ENCODE peak calls at places on chromosomes 11 and 22, in six cellular contexts. One of them, this sample, is unnamed.

GRCh38 chr11:15095736-15096228 is 18.9 kb upstream of the INSC start:
- DNase-seq in IMR-90: no peak
- DNase-seq in H1: no peak
- DNase-seq in mesendoderm: no peak
- DNase-seq in neuronal stem cell: no peak
- DNase-seq in mesenchymal stem cell: no peak
- DNase-seq in this sample: no peak

GRCh38 chr11:21321530-21321929 is 652.1 kb downstream of the NELL1 start:
- DNase-seq in mesenchymal stem cell: no peak
- DNase-seq in neuronal stem cell: no peak
- DNase-seq in mesendoderm: no peak
- DNase-seq in H1: no peak
- DNase-seq in IMR-90: no peak
- DNase-seq in this sample: no peak

GRCh38 chr22:36237462-36238347 is 1.6 kb downstream of the APOL2 start:
- DNase-seq in mesenchymal stem cell: peak; percentile 47
- DNase-seq in H1: no peak
- DNase-seq in IMR-90: no peak
- DNase-seq in mesendoderm: no peak
- DNase-seq in neuronal stem cell: no peak
- DNase-seq in this sample: peak; percentile 23

GRCh38 chr11:112694813-112695212 is 266.4 kb upstream of the NCAM1 start:
- DNase-seq in H1: no peak
- DNase-seq in mesendoderm: peak; percentile 50
- DNase-seq in mesenchymal stem cell: peak; percentile 13
- DNase-seq in IMR-90: no peak
- DNase-seq in neuronal stem cell: no peak
- DNase-seq in this sample: no peak

GRCh38 chr11:32840587-32840986 is 10.9 kb downstream of the PRRG4 start:
- DNase-seq in H1: no peak
- DNase-seq in mesendoderm: no peak
- DNase-seq in IMR-90: no peak
- DNase-seq in neuronal stem cell: no peak
- DNase-seq in mesenchymal stem cell: no peak
- DNase-seq in this sample: no peak

GRCh38 chr22:29469755-29470154 is 10.3 kb upstream of the NEFH start:
- DNase-seq in H1: no peak
- DNase-seq in mesenchymal stem cell: no peak
- DNase-seq in neuronal stem cell: no peak
- DNase-seq in IMR-90: no peak
- DNase-seq in mesendoderm: peak; percentile 62
- DNase-seq in this sample: peak; percentile 58

GRCh38 chr11:93487032-93487483 is 56.1 kb downstream of the SMCO4 start:
- DNase-seq in IMR-90: no peak
- DNase-seq in mesenchymal stem cell: peak; percentile 66
- DNase-seq in neuronal stem cell: no peak
- DNase-seq in H1: no peak
- DNase-seq in mesendoderm: no peak
- DNase-seq in this sample: no peak

GRCh38 chr22:44381761-44382454 is 69.2 kb upstream of the SHISAL1 start:
- DNase-seq in mesenchymal stem cell: no peak
- DNase-seq in IMR-90: no peak
- DNase-seq in mesendoderm: no peak
- DNase-seq in neuronal stem cell: no peak
- DNase-seq in H1: no peak
- DNase-seq in this sample: no peak

GRCh38 chr22:49765091-49765771 is 62.4 kb downstream of the BRD1 start:
- DNase-seq in IMR-90: no peak
- DNase-seq in mesenchymal stem cell: no peak
- DNase-seq in neuronal stem cell: no peak
- DNase-seq in mesendoderm: no peak
- DNase-seq in H1: no peak
- DNase-seq in this sample: peak; percentile 23

GRCh38 chr11:123630126-123630531 is 24.3 kb downstream of the SCN3B start:
- DNase-seq in H1: no peak
- DNase-seq in mesendoderm: no peak
- DNase-seq in mesenchymal stem cell: no peak
- DNase-seq in IMR-90: no peak
- DNase-seq in neuronal stem cell: no peak
- DNase-seq in this sample: no peak

GRCh38 chr11:63227521-63228107 is 15.8 kb downstream of the SLC22A25 start:
- DNase-seq in neuronal stem cell: no peak
- DNase-seq in IMR-90: no peak
- DNase-seq in mesenchymal stem cell: no peak
- DNase-seq in mesendoderm: no peak
- DNase-seq in H1: no peak
- DNase-seq in this sample: no peak

GRCh38 chr11:134361241-134361640 is 29.5 kb downstream of the GLB1L2 start:
- DNase-seq in mesendoderm: no peak
- DNase-seq in neuronal stem cell: no peak
- DNase-seq in IMR-90: no peak
- DNase-seq in H1: no peak
- DNase-seq in mesenchymal stem cell: no peak
- DNase-seq in this sample: no peak

GRCh38 chr11:7614656-7615055 is 58.6 kb downstream of the CYB5R2 start:
- DNase-seq in IMR-90: no peak
- DNase-seq in H1: no peak
- DNase-seq in mesendoderm: no peak
- DNase-seq in mesenchymal stem cell: no peak
- DNase-seq in neuronal stem cell: no peak
- DNase-seq in this sample: no peak

GRCh38 chr11:121194731-121195596 is 93.9 kb downstream of the TECTA start:
- DNase-seq in IMR-90: peak; percentile 64
- DNase-seq in neuronal stem cell: peak; percentile 70
- DNase-seq in mesenchymal stem cell: peak; percentile 68
- DNase-seq in H1: no peak
- DNase-seq in mesendoderm: peak; percentile 74
- DNase-seq in this sample: peak; percentile 53

GRCh38 chr11:76768091-76769047 is 14.8 kb upstream of the TSKU start:
- DNase-seq in mesendoderm: peak; percentile 87
- DNase-seq in mesenchymal stem cell: peak; percentile 42
- DNase-seq in IMR-90: no peak
- DNase-seq in neuronal stem cell: no peak
- DNase-seq in H1: no peak
- DNase-seq in this sample: no peak

GRCh38 chr11:29268733-29269132 is 748.1 kb downstream of the KCNA4 start:
- DNase-seq in neuronal stem cell: no peak
- DNase-seq in H1: no peak
- DNase-seq in mesenchymal stem cell: no peak
- DNase-seq in mesendoderm: no peak
- DNase-seq in IMR-90: no peak
- DNase-seq in this sample: no peak

GRCh38 chr11:110453684-110454354 is 24.1 kb downstream of the FDX1 start:
- DNase-seq in mesendoderm: no peak
- DNase-seq in mesenchymal stem cell: no peak
- DNase-seq in neuronal stem cell: no peak
- DNase-seq in IMR-90: no peak
- DNase-seq in H1: no peak
- DNase-seq in this sample: no peak

GRCh38 chr11:4093519-4094347 is 866 bp upstream of the RRM1 start:
- DNase-seq in mesendoderm: no peak
- DNase-seq in IMR-90: no peak
- DNase-seq in neuronal stem cell: no peak
- DNase-seq in H1: no peak
- DNase-seq in mesenchymal stem cell: no peak
- DNase-seq in this sample: no peak

GRCh38 chr22:43174941-43175531 is 11.9 kb downstream of the TTLL12 start:
- DNase-seq in IMR-90: no peak
- DNase-seq in neuronal stem cell: no peak
- DNase-seq in H1: no peak
- DNase-seq in mesenchymal stem cell: no peak
- DNase-seq in mesendoderm: no peak
- DNase-seq in this sample: no peak

GRCh38 chr11:113697798-113698407 is 8.2 kb downstream of the TMPRSS5 start:
- DNase-seq in IMR-90: no peak
- DNase-seq in mesendoderm: no peak
- DNase-seq in neuronal stem cell: no peak
- DNase-seq in H1: no peak
- DNase-seq in mesenchymal stem cell: no peak
- DNase-seq in this sample: no peak

GRCh38 chr11:24842308-24842707 is 345.5 kb downstream of the LUZP2 start:
- DNase-seq in mesenchymal stem cell: no peak
- DNase-seq in IMR-90: no peak
- DNase-seq in neuronal stem cell: no peak
- DNase-seq in mesendoderm: no peak
- DNase-seq in H1: no peak
- DNase-seq in this sample: no peak

GRCh38 chr11:68193018-68193417 is 20.1 kb downstream of the KMT5B start:
- DNase-seq in IMR-90: no peak
- DNase-seq in mesendoderm: no peak
- DNase-seq in H1: no peak
- DNase-seq in neuronal stem cell: no peak
- DNase-seq in mesenchymal stem cell: no peak
- DNase-seq in this sample: no peak

GRCh38 chr11:68191661-68192579 is 21.2 kb downstream of the KMT5B start:
- DNase-seq in IMR-90: peak; percentile 31
- DNase-seq in mesenchymal stem cell: no peak
- DNase-seq in neuronal stem cell: no peak
- DNase-seq in mesendoderm: no peak
- DNase-seq in H1: no peak
- DNase-seq in this sample: no peak

GRCh38 chr11:68196219-68196618 is 16.9 kb downstream of the KMT5B start:
- DNase-seq in IMR-90: no peak
- DNase-seq in neuronal stem cell: no peak
- DNase-seq in H1: no peak
- DNase-seq in mesenchymal stem cell: no peak
- DNase-seq in mesendoderm: no peak
- DNase-seq in this sample: no peak

GRCh38 chr11:68199295-68199987 is 13.7 kb downstream of the KMT5B start:
- DNase-seq in mesenchymal stem cell: no peak
- DNase-seq in mesendoderm: no peak
- DNase-seq in IMR-90: no peak
- DNase-seq in neuronal stem cell: no peak
- DNase-seq in H1: no peak
- DNase-seq in this sample: no peak

GRCh38 chr11:68194675-68195294 is 18.3 kb downstream of the KMT5B start:
- DNase-seq in mesenchymal stem cell: no peak
- DNase-seq in mesendoderm: no peak
- DNase-seq in H1: no peak
- DNase-seq in IMR-90: no peak
- DNase-seq in neuronal stem cell: no peak
- DNase-seq in this sample: no peak
- H2BK15ac ChIP-seq in mesenchymal stem cell: no peak overlapping the region
- H2BK15ac ChIP-seq in mesendoderm: no peak overlapping the region
- H2BK15ac ChIP-seq in H1: no peak overlapping the region
- H2BK15ac ChIP-seq in IMR-90: no peak overlapping the region
- H2BK15ac ChIP-seq in neuronal stem cell: no peak overlapping the region
- H2BK15ac ChIP-seq in this sample: no peak overlapping the region

GRCh38 chr11:44611687-44612437 is 46.4 kb downstream of the CD82 start:
- DNase-seq in H1: no peak
- DNase-seq in mesendoderm: peak; percentile 33
- DNase-seq in IMR-90: no peak
- DNase-seq in mesenchymal stem cell: no peak
- DNase-seq in neuronal stem cell: no peak
- DNase-seq in this sample: no peak
- H2BK15ac ChIP-seq in H1: no peak overlapping the region
- H2BK15ac ChIP-seq in mesendoderm: no peak overlapping the region
- H2BK15ac ChIP-seq in IMR-90: no peak overlapping the region
- H2BK15ac ChIP-seq in mesenchymal stem cell: no peak overlapping the region
- H2BK15ac ChIP-seq in neuronal stem cell: no peak overlapping the region
- H2BK15ac ChIP-seq in this sample: no peak overlapping the region

DNA sequence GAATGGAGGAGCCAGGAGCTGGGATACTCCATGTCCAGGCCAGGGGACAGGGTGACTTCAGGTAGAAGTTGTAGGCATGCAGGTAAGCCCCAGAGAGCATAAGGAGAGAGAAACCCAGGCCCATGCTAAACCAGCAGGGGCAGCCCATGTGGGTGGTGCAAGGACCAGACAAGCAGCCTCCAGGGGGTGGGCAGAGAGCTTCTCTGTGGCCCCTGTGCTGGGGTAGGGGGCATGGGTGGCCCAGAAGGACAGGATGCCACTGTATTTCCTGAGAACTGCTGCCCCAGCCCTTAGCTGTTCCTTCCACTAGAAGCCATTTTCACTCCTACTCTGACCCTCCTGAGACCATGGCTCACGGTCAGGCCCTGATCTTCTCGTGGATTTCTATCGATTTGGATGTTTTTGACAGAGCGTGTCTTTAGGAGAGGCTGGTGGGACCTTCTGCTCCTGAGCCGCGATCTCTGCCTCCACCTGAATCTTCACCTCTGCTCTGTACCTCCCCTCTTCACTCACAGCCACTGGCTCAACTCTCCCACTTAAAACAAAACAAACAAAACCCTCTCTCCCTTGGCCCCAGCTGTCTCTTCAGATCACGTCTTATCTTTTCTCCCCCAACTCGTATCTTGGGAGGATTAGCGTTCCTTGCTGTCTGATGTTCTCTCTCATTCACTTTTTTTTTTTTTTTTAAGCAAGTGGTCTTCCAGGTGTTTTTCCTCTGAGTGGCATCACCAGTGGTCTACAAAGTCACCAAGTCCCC is 112.2 kb downstream of the NECTIN1 start:
- DNase-seq in mesenchymal stem cell: no peak
- DNase-seq in neuronal stem cell: no peak
- DNase-seq in IMR-90: no peak
- DNase-seq in H1: no peak
- DNase-seq in mesendoderm: peak; percentile 70
- DNase-seq in this sample: no peak
- H2BK15ac ChIP-seq in mesenchymal stem cell: peak overlapping the region; percentile 71
- H2BK15ac ChIP-seq in neuronal stem cell: no peak overlapping the region
- H2BK15ac ChIP-seq in IMR-90: peak overlapping the region; percentile 16
- H2BK15ac ChIP-seq in H1: no peak overlapping the region
- H2BK15ac ChIP-seq in mesendoderm: no peak overlapping the region
- H2BK15ac ChIP-seq in this sample: no peak overlapping the region

DNA sequence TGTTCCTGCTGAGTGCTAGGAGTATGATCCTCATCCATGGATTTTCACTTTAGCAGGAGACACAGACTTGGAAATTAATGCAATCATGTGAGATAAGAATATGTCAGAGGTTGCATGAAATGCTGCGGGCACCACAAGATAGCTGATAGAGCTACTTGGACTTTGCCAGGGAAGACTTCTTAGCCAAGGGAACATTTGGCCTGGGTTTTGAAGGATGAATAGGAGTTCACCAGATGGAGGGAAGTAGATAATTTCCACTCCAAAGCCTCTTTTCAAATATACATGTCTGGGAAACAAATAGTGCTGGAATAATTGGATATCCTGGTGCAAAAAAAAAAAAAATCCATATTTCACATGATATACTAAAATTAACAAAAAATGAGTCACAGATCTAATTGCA is 44.2 kb downstream of the MYO18B start:
- DNase-seq in mesenchymal stem cell: no peak
- DNase-seq in mesendoderm: no peak
- DNase-seq in neuronal stem cell: no peak
- DNase-seq in IMR-90: no peak
- DNase-seq in H1: no peak
- DNase-seq in this sample: no peak
- H2BK15ac ChIP-seq in mesenchymal stem cell: no peak overlapping the region
- H2BK15ac ChIP-seq in mesendoderm: no peak overlapping the region
- H2BK15ac ChIP-seq in neuronal stem cell: no peak overlapping the region
- H2BK15ac ChIP-seq in IMR-90: no peak overlapping the region
- H2BK15ac ChIP-seq in H1: no peak overlapping the region
- H2BK15ac ChIP-seq in this sample: no peak overlapping the region

This sample was measured in H9.